ENCODE peak calls at places on chromosome 14, in eight cellular contexts. T is mucosa of descending colon, R is foreskin keratinocyte, J is cardiac muscle cell, D is body of pancreas, V is lung, Q is mesendoderm, M is adrenal gland. N is an unnamed sample. For H3K4me1, the result is how much of the 10 kb centered on the place peaks cover.

GRCh38 chr14:75025082-75025481 is 22.4 kb downstream of the EIF2B2 start:
- DNase-seq in M (no peak), T (no peak), D (no peak), J (no peak), R (no peak), V (no peak), Q (no peak), N (no peak)

GRCh38 chr14:89844508-89844907 is 110.0 kb downstream of the EFCAB11 start:
- DNase-seq in M (no peak), R (no peak), J (no peak), D (no peak), Q (peak), V (no peak), T (no peak), N (no peak)

GRCh38 chr14:79730911-79731310 is 480.4 kb downstream of the DIO2 start:
- DNase-seq in T (no peak), D (no peak), R (no peak), J (no peak), V (no peak), M (no peak), Q (no peak), N (no peak)

GRCh38 chr14:75979071-75979571 is 2.7 kb downstream of the TGFB3 start:
- DNase-seq in J (peak), D (peak), M (no peak), R (no peak), T (peak), V (no peak), Q (peak), N (no peak)

GRCh38 chr14:50045039-50045711 is 71.2 kb downstream of the VCPKMT start:
- DNase-seq in R (no peak), Q (no peak), V (peak), D (peak), J (no peak), T (peak), M (peak), N (peak)

GRCh38 chr14:65901595-65901994 is 489.1 kb downstream of the FUT8 start:
- DNase-seq in J (no peak), V (no peak), D (no peak), T (no peak), R (no peak), Q (no peak), M (no peak), N (no peak)

GRCh38 chr14:33704486-33704885 is 246.4 kb downstream of the EGLN3 start:
- DNase-seq in D (no peak), T (no peak), Q (no peak), J (no peak), V (no peak), M (no peak), R (no peak), N (no peak)

GRCh38 chr14:81991998-81992397 is 458.3 kb upstream of the SEL1L start:
- DNase-seq in D (no peak), J (no peak), M (no peak), V (no peak), R (no peak), Q (peak), T (no peak), N (no peak)

GRCh38 chr14:30195946-30196345 is 268.3 kb upstream of the PRKD1 start:
- DNase-seq in T (no peak), J (no peak), V (no peak), Q (no peak), D (no peak), M (no peak), R (no peak), N (no peak)

GRCh38 chr14:94022532-94023411 is 3.4 kb upstream of the OTUB2 start:
- DNase-seq in Q (no peak), T (no peak), V (no peak), R (no peak), D (no peak), M (no peak), J (no peak), N (no peak)

GRCh38 chr14:33611405-33612183 is 339.3 kb downstream of the EGLN3 start:
- DNase-seq in V (no peak), M (no peak), Q (no peak), J (no peak), D (no peak), R (no peak), T (no peak), N (no peak)

GRCh38 chr14:85319998-85320397 is 209.9 kb upstream of the FLRT2 start:
- DNase-seq in D (no peak), V (no peak), R (peak), J (no peak), M (no peak), Q (no peak), T (no peak), N (no peak)

GRCh38 chr14:89617471-89618291 is 200.6 kb upstream of the FOXN3 start:
- DNase-seq in V (no peak), J (peak), R (no peak), D (peak), T (peak), M (peak), Q (peak), N (peak)

GRCh38 chr14:75492832-75493579 is 29.3 kb upstream of the BATF start:
- DNase-seq in Q (no peak), M (no peak), D (no peak), R (no peak), J (no peak), T (no peak), V (peak), N (no peak)

GRCh38 chr14:49512147-49512551 is 74.0 kb downstream of the RPS29 start:
- DNase-seq in V (no peak), D (no peak), R (peak), J (no peak), Q (no peak), M (peak), T (no peak), N (no peak)

GRCh38 chr14:92143962-92144361 is 22.2 kb downstream of the CPSF2 start:
- DNase-seq in V (no peak), J (no peak), T (no peak), Q (no peak), M (no peak), D (no peak), R (no peak), N (no peak)

GRCh38 chr14:92613008-92613658 is 99.6 kb downstream of the RIN3 start:
- DNase-seq in J (peak), T (peak), R (no peak), M (no peak), D (no peak), V (peak), Q (peak), N (peak)

GRCh38 chr14:61399365-61399764 is 78.0 kb downstream of the PRKCH start:
- DNase-seq in J (no peak), T (no peak), M (no peak), V (no peak), D (no peak), R (no peak), Q (no peak), N (no peak)

GRCh38 chr14:88838015-88838414 is 13.6 kb downstream of the TTC8 start:
- DNase-seq in Q (no peak), D (no peak), R (no peak), T (no peak), J (no peak), M (no peak), V (no peak), N (no peak)

GRCh38 chr14:87002831-87003230 is 990.2 kb downstream of the GALC start:
- DNase-seq in J (no peak), R (no peak), Q (peak), M (no peak), T (no peak), V (no peak), D (no peak), N (no peak)

GRCh38 chr14:55577229-55577628 is 2.8 kb upstream of the KTN1 start:
- DNase-seq in R (no peak), J (no peak), V (no peak), M (no peak), T (no peak), D (no peak), Q (no peak), N (no peak)

GRCh38 chr14:91113829-91114078 is at the start of gene DGLUCY:
- DNase-seq in J (peak), V (peak), M (peak), D (peak), T (no peak), Q (no peak), R (no peak), N (no peak)

GRCh38 chr14:48771717-48772116 is 814.5 kb downstream of the RPS29 start:
- DNase-seq in J (peak), R (no peak), M (peak), V (no peak), Q (peak), T (no peak), D (no peak), N (no peak)

GRCh38 chr14:88562831-88563686 is at the start of gene ZC3H14:
- DNase-seq in Q (peak), R (no peak), V (peak), J (peak), D (peak), M (peak), T (peak), N (peak)

GRCh38 chr14:49497267-49497666 is 88.9 kb downstream of the RPS29 start:
- DNase-seq in D (no peak), J (no peak), M (no peak), R (no peak), V (no peak), Q (no peak), T (no peak), N (no peak)

GRCh38 chr14:81942071-81942470 is 408.4 kb upstream of the SEL1L start:
- DNase-seq in Q (no peak), R (no peak), J (no peak), M (no peak), V (no peak), T (no peak), D (no peak), N (no peak)

GRCh38 chr14:94598816-94599655 is 13.2 kb upstream of the SERPINA3 start:
- DNase-seq in D (peak), R (peak), M (peak), J (no peak), V (peak), T (peak), Q (peak), N (no peak)

GRCh38 chr14:39107624-39108023 is 4.6 kb upstream of the SEC23A start:
- DNase-seq in R (no peak), J (peak), V (no peak), M (no peak), Q (peak), T (no peak), D (no peak), N (peak)

GRCh38 chr14:34554540-34555250 is 15.2 kb upstream of the EAPP start:
- DNase-seq in D (no peak), T (peak), R (no peak), Q (peak), M (peak), V (no peak), J (no peak), N (no peak)

GRCh38 chr14:31842905-31843304 is 234.2 kb upstream of the ARHGAP5 start:
- DNase-seq in D (no peak), J (no peak), T (no peak), Q (no peak), M (no peak), V (no peak), R (no peak), N (no peak)

GRCh38 chr14:81589381-81590065 is 55.9 kb upstream of the SEL1L start:
- DNase-seq in V (no peak), D (no peak), Q (no peak), R (no peak), J (no peak), M (no peak), T (no peak), N (no peak)

GRCh38 chr14:92532490-92533163 is 19.0 kb downstream of the RIN3 start:
- DNase-seq in J (no peak), Q (no peak), V (no peak), T (peak), D (no peak), R (no peak), M (peak), N (no peak)

GRCh38 chr14:89025581-89026236 is 201.3 kb downstream of the TTC8 start:
- DNase-seq in M (no peak), Q (no peak), J (no peak), V (no peak), R (no peak), D (no peak), T (no peak), N (no peak)

GRCh38 chr14:93717222-93717967 is 70.9 kb downstream of the PRIMA1 start:
- DNase-seq in V (no peak), M (no peak), R (no peak), J (no peak), Q (no peak), D (no peak), T (no peak), N (no peak)

GRCh38 chr14:73236752-73237218 is 521 bp upstream of the PAPLN start:
- DNase-seq in D (no peak), T (no peak), Q (peak), M (no peak), V (no peak), J (no peak), R (no peak), N (no peak)
- H3K4me1 ChIP-seq in D (under half), T (under half), Q (under half), M (under half), V (under half), J (under half), R (under half), N (under half)

GRCh38 chr14:76997257-76997970 is 31.1 kb downstream of the IRF2BPL start:
- DNase-seq in R (peak), T (no peak), Q (peak), D (no peak), V (no peak), M (no peak), J (no peak), N (no peak)
- H3K4me1 ChIP-seq in R (under half), T (under half), Q (under half), D (under half), V (under half), M (under half), J (under half), N (under half)

DNA sequence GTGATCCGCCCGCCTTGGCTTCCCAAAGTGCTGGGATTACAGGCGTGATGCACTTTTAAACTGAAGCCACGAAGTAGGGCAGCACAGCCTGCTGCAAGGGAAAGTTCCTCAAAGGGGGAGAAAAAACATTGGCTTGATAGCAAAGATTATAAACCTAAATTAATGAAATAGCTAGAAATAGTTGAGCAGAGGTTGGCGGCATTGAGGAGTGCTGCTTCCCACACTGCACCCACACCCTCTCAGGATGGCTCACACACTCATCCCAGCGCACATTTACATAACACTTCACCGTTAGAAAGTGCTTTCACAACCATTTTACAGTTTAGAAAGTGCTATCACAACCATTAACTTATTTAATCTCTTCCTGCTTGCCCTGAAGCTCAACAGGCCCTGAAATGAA is 44.4 kb upstream of the TCL1A start:
- DNase-seq in Q (no peak), T (no peak), M (no peak), J (no peak), V (no peak), R (no peak), D (no peak), N (no peak)
- H3K4me1 ChIP-seq in Q (under half), T (under half), M (under half), J (under half), V (under half), R (under half), D (under half), N (under half)

GRCh38 chr14:72610831-72611200 is 283.1 kb downstream of the DPF3 start:
- DNase-seq in D (no peak), V (no peak), Q (no peak), M (no peak), T (no peak), R (no peak), J (no peak), N (no peak)
- H3K4me1 ChIP-seq in D (under half), V (under half), Q (under half), M (under half), T (under half), R (under half), J (under half), N (under half)

DNA sequence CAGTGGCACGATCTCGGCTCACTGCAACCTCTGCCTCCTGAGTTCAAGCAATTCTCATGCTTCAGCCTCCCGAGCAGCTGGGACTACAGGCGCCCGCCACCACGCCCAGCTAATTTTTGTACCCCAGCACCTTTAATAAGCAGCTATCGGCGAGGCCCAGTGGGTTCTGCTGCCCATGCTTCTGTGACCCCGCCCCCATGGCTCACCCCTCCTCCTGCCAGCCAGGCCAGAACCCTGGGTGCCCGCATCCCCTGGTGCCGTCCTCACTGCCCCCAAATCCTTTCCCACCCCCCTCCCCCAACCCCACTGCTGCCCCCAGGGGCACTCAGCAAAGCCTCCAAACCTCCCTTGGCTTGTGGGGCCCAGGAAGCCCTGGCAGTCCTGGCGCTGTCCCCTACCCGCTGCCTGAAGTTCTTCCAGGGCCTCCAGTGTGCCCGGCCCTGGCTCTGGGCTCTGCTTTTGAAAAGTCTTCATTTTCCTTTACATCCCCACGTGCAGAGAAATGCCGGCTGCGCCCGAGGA is 14.5 kb downstream of the BAG5 start:
- DNase-seq in R (no peak), Q (no peak), D (peak), M (no peak), V (no peak), T (peak), J (no peak), N (no peak)
- H3K4me1 ChIP-seq in R (under half), Q (under half), D (under half), M (under half), V (under half), T (under half), J (under half), N (under half)

GRCh38 chr14:73739174-73739898 is 25.2 kb upstream of the PNMA1 start:
- DNase-seq in T (peak), M (no peak), V (no peak), D (no peak), R (no peak), Q (no peak), J (no peak), N (no peak)
- H3K4me1 ChIP-seq in T (under half), M (under half), V (half or more), D (half or more), R (under half), Q (under half), J (under half), N (under half)

GRCh38 chr14:105200074-105200473 is 19.0 kb upstream of the NUDT14 start:
- DNase-seq in R (no peak), M (no peak), T (no peak), Q (no peak), D (no peak), V (no peak), J (no peak), N (no peak)
- H3K4me1 ChIP-seq in R (under half), M (under half), T (under half), Q (under half), D (under half), V (under half), J (under half), N (under half)

DNA sequence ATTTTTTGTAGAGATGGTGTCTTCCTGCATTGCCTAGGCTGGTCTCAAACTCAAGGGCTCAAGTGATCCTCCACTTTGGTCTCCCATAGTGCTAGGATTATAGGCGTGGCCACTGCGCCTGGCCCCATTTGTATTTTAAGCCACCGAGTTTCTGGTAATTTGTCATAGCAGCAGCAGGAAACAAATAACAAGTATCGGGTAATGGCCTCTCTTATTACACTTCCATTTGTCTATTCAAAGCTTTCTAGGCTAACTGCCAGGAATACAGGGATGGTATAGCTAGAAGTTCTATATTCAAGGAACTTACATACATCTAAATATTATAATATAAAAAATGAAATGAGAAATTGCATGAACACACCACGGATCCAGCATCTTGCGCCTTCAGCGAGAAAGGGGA is 9.4 kb downstream of the BDKRB1 start:
- DNase-seq in T (no peak), V (no peak), Q (no peak), R (no peak), D (no peak), J (no peak), M (no peak), N (no peak)
- H3K4me1 ChIP-seq in T (under half), V (under half), Q (under half), R (under half), D (half or more), J (under half), M (under half), N (under half)

GRCh38 chr14:38074754-38075153 is 132.9 kb upstream of the SSTR1 start:
- DNase-seq in Q (no peak), D (no peak), R (no peak), M (no peak), V (no peak), J (no peak), T (no peak), N (no peak)

GRCh38 chr14:38080696-38081095 is 127.0 kb upstream of the SSTR1 start:
- DNase-seq in Q (no peak), D (no peak), M (no peak), V (no peak), T (no peak), J (no peak), R (no peak), N (no peak)

GRCh38 chr14:38079886-38080285 is 127.8 kb upstream of the SSTR1 start:
- DNase-seq in M (no peak), T (no peak), D (no peak), V (no peak), J (no peak), Q (no peak), R (no peak), N (no peak)

GRCh38 chr14:38078393-38078792 is 129.3 kb upstream of the SSTR1 start:
- DNase-seq in Q (no peak), T (no peak), V (peak), M (peak), D (peak), R (no peak), J (no peak), N (peak)

GRCh38 chr14:38079268-38079667 is 128.4 kb upstream of the SSTR1 start:
- DNase-seq in V (no peak), J (no peak), R (no peak), M (no peak), Q (no peak), D (no peak), T (no peak), N (no peak)
- H3K4me1 ChIP-seq in V (under half), J (under half), R (under half), M (under half), Q (under half), D (under half), T (under half), N (half or more)

DNA sequence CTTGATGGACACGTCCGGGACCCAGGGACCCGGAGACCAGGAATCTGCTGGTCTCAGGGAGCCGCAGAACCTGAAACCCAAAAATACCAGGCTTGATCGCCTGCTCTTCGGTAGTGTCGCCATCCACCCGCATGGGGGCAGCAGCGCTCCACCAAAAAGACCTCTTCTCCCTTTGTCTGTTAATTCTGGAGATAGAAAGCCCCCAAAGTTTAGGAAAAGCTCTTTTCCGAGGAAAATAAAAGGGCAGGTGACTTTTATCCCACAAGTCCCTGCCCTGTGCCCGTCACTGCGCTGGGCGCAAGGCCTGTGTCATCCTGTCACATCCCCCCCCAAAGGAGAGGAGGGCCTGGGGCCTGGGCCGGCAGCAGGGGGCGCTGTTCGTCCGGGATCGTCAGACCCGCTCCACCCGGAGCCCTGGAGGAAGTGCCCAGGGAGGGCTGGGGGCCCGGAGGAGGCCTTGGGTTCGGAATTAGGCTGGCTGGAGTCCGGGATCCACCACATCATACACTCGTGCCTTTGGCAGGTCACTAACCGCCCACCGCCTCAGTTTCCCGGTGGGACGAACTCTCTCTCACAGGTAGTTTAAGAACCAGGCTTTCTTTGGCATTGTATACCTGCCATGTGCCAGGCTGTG is 31.9 kb downstream of the DAD1 start:
- DNase-seq in V (peak), D (peak), T (peak), M (peak), Q (peak), J (peak), R (peak), N (peak)
- H3K4me1 ChIP-seq in V (under half), D (half or more), T (under half), M (under half), Q (under half), J (under half), R (under half), N (half or more)

N was measured in CD8-positive, alpha-beta memory T cell.